ENCODE peak calls at places on chromosomes 11 and 22, in nine cellular contexts. One of them, this sample, is unnamed.

GRCh38 chr11:117466966-117467365 is 139.3 kb downstream of the CEP164 start:
- DNase-seq in non-pigmented ciliary epithelial cell: no peak
- DNase-seq in NCI-H1930: no peak
- DNase-seq in OCI-LY7: no peak
- DNase-seq in nephron progenitor cell: no peak
- DNase-seq in activated CD4-positive, alpha-beta T cell treated with anti-CD3 and anti-CD28 coated beads, Interleukin-2, amount 50 U/mL, for 48 hours: no peak
- DNase-seq in H1: no peak
- DNase-seq in HEK293T: no peak
- DNase-seq in AG04450: no peak
- DNase-seq in this sample: no peak

GRCh38 chr11:18704045-18704645 is 5.6 kb downstream of the TMEM86A start:
- DNase-seq in H1: no peak
- DNase-seq in AG04450: no peak
- DNase-seq in non-pigmented ciliary epithelial cell: no peak
- DNase-seq in nephron progenitor cell: no peak
- DNase-seq in HEK293T: no peak
- DNase-seq in NCI-H1930: no peak
- DNase-seq in OCI-LY7: no peak
- DNase-seq in activated CD4-positive, alpha-beta T cell treated with anti-CD3 and anti-CD28 coated beads, Interleukin-2, amount 50 U/mL, for 48 hours: no peak
- DNase-seq in this sample: no peak

GRCh38 chr11:11972942-11973341 is 35.5 kb downstream of the DKK3 start:
- DNase-seq in nephron progenitor cell: no peak
- DNase-seq in HEK293T: no peak
- DNase-seq in NCI-H1930: no peak
- DNase-seq in non-pigmented ciliary epithelial cell: no peak
- DNase-seq in activated CD4-positive, alpha-beta T cell treated with anti-CD3 and anti-CD28 coated beads, Interleukin-2, amount 50 U/mL, for 48 hours: no peak
- DNase-seq in OCI-LY7: no peak
- DNase-seq in AG04450: no peak
- DNase-seq in H1: no peak
- DNase-seq in this sample: no peak

GRCh38 chr11:128830836-128831780 is 36.0 kb downstream of the KCNJ1 start:
- DNase-seq in OCI-LY7: peak
- DNase-seq in NCI-H1930: peak
- DNase-seq in nephron progenitor cell: peak
- DNase-seq in AG04450: peak
- DNase-seq in HEK293T: peak
- DNase-seq in activated CD4-positive, alpha-beta T cell treated with anti-CD3 and anti-CD28 coated beads, Interleukin-2, amount 50 U/mL, for 48 hours: peak
- DNase-seq in non-pigmented ciliary epithelial cell: no peak
- DNase-seq in H1: peak
- DNase-seq in this sample: no peak

GRCh38 chr22:26762503-26763170 is 105.2 kb downstream of the MIAT start:
- DNase-seq in nephron progenitor cell: no peak
- DNase-seq in H1: no peak
- DNase-seq in non-pigmented ciliary epithelial cell: no peak
- DNase-seq in AG04450: no peak
- DNase-seq in OCI-LY7: no peak
- DNase-seq in HEK293T: no peak
- DNase-seq in activated CD4-positive, alpha-beta T cell treated with anti-CD3 and anti-CD28 coated beads, Interleukin-2, amount 50 U/mL, for 48 hours: no peak
- DNase-seq in NCI-H1930: no peak
- DNase-seq in this sample: no peak

GRCh38 chr22:46352691-46353386 is 17.3 kb downstream of the TRMU start:
- DNase-seq in NCI-H1930: no peak
- DNase-seq in HEK293T: no peak
- DNase-seq in activated CD4-positive, alpha-beta T cell treated with anti-CD3 and anti-CD28 coated beads, Interleukin-2, amount 50 U/mL, for 48 hours: no peak
- DNase-seq in non-pigmented ciliary epithelial cell: no peak
- DNase-seq in H1: no peak
- DNase-seq in OCI-LY7: peak
- DNase-seq in nephron progenitor cell: no peak
- DNase-seq in AG04450: no peak
- DNase-seq in this sample: no peak

GRCh38 chr11:95361180-95361579 is 130.2 kb upstream of the SESN3 start:
- DNase-seq in non-pigmented ciliary epithelial cell: no peak
- DNase-seq in activated CD4-positive, alpha-beta T cell treated with anti-CD3 and anti-CD28 coated beads, Interleukin-2, amount 50 U/mL, for 48 hours: no peak
- DNase-seq in HEK293T: no peak
- DNase-seq in H1: no peak
- DNase-seq in NCI-H1930: no peak
- DNase-seq in AG04450: no peak
- DNase-seq in nephron progenitor cell: no peak
- DNase-seq in OCI-LY7: no peak
- DNase-seq in this sample: no peak

GRCh38 chr11:976431-977160 is 50.9 kb downstream of the AP2A2 start:
- DNase-seq in nephron progenitor cell: no peak
- DNase-seq in OCI-LY7: no peak
- DNase-seq in NCI-H1930: no peak
- DNase-seq in non-pigmented ciliary epithelial cell: no peak
- DNase-seq in activated CD4-positive, alpha-beta T cell treated with anti-CD3 and anti-CD28 coated beads, Interleukin-2, amount 50 U/mL, for 48 hours: no peak
- DNase-seq in H1: no peak
- DNase-seq in HEK293T: no peak
- DNase-seq in AG04450: no peak
- DNase-seq in this sample: no peak

GRCh38 chr22:22230438-22230837 is 14.1 kb upstream of the VPREB1 start:
- DNase-seq in nephron progenitor cell: no peak
- DNase-seq in H1: no peak
- DNase-seq in non-pigmented ciliary epithelial cell: no peak
- DNase-seq in NCI-H1930: no peak
- DNase-seq in OCI-LY7: no peak
- DNase-seq in activated CD4-positive, alpha-beta T cell treated with anti-CD3 and anti-CD28 coated beads, Interleukin-2, amount 50 U/mL, for 48 hours: no peak
- DNase-seq in AG04450: no peak
- DNase-seq in HEK293T: no peak
- DNase-seq in this sample: no peak

GRCh38 chr22:47630741-47631534 is 868.5 kb downstream of the TBC1D22A start:
- DNase-seq in NCI-H1930: no peak
- DNase-seq in non-pigmented ciliary epithelial cell: no peak
- DNase-seq in AG04450: no peak
- DNase-seq in H1: no peak
- DNase-seq in nephron progenitor cell: no peak
- DNase-seq in activated CD4-positive, alpha-beta T cell treated with anti-CD3 and anti-CD28 coated beads, Interleukin-2, amount 50 U/mL, for 48 hours: no peak
- DNase-seq in HEK293T: no peak
- DNase-seq in OCI-LY7: no peak
- DNase-seq in this sample: no peak

GRCh38 chr22:38104084-38104483 is 6.4 kb downstream of the BAIAP2L2 start:
- DNase-seq in H1: no peak
- DNase-seq in nephron progenitor cell: no peak
- DNase-seq in activated CD4-positive, alpha-beta T cell treated with anti-CD3 and anti-CD28 coated beads, Interleukin-2, amount 50 U/mL, for 48 hours: no peak
- DNase-seq in OCI-LY7: peak
- DNase-seq in NCI-H1930: no peak
- DNase-seq in AG04450: no peak
- DNase-seq in non-pigmented ciliary epithelial cell: no peak
- DNase-seq in HEK293T: peak
- DNase-seq in this sample: no peak

GRCh38 chr11:31557991-31558390 is 48.4 kb downstream of the ELP4 start:
- DNase-seq in nephron progenitor cell: no peak
- DNase-seq in NCI-H1930: no peak
- DNase-seq in OCI-LY7: no peak
- DNase-seq in non-pigmented ciliary epithelial cell: no peak
- DNase-seq in activated CD4-positive, alpha-beta T cell treated with anti-CD3 and anti-CD28 coated beads, Interleukin-2, amount 50 U/mL, for 48 hours: no peak
- DNase-seq in HEK293T: no peak
- DNase-seq in H1: no peak
- DNase-seq in AG04450: no peak
- DNase-seq in this sample: no peak

GRCh38 chr11:112694813-112695212 is 266.4 kb upstream of the NCAM1 start:
- DNase-seq in OCI-LY7: no peak
- DNase-seq in AG04450: no peak
- DNase-seq in HEK293T: no peak
- DNase-seq in nephron progenitor cell: no peak
- DNase-seq in non-pigmented ciliary epithelial cell: no peak
- DNase-seq in NCI-H1930: no peak
- DNase-seq in H1: no peak
- DNase-seq in activated CD4-positive, alpha-beta T cell treated with anti-CD3 and anti-CD28 coated beads, Interleukin-2, amount 50 U/mL, for 48 hours: no peak
- DNase-seq in this sample: no peak

GRCh38 chr11:116275634-116276033 is 497.2 kb downstream of the BUD13 start:
- DNase-seq in OCI-LY7: no peak
- DNase-seq in AG04450: no peak
- DNase-seq in nephron progenitor cell: no peak
- DNase-seq in H1: no peak
- DNase-seq in activated CD4-positive, alpha-beta T cell treated with anti-CD3 and anti-CD28 coated beads, Interleukin-2, amount 50 U/mL, for 48 hours: no peak
- DNase-seq in NCI-H1930: no peak
- DNase-seq in HEK293T: no peak
- DNase-seq in non-pigmented ciliary epithelial cell: no peak
- DNase-seq in this sample: no peak

GRCh38 chr11:107591098-107591445 is at the start of gene ELMOD1:
- DNase-seq in H1: no peak
- DNase-seq in HEK293T: peak
- DNase-seq in nephron progenitor cell: peak
- DNase-seq in NCI-H1930: peak
- DNase-seq in OCI-LY7: no peak
- DNase-seq in AG04450: no peak
- DNase-seq in non-pigmented ciliary epithelial cell: no peak
- DNase-seq in activated CD4-positive, alpha-beta T cell treated with anti-CD3 and anti-CD28 coated beads, Interleukin-2, amount 50 U/mL, for 48 hours: peak
- DNase-seq in this sample: no peak

GRCh38 chr22:27709919-27710452 is 91.6 kb downstream of the MN1 start:
- DNase-seq in H1: no peak
- DNase-seq in AG04450: no peak
- DNase-seq in activated CD4-positive, alpha-beta T cell treated with anti-CD3 and anti-CD28 coated beads, Interleukin-2, amount 50 U/mL, for 48 hours: no peak
- DNase-seq in OCI-LY7: no peak
- DNase-seq in non-pigmented ciliary epithelial cell: no peak
- DNase-seq in HEK293T: no peak
- DNase-seq in NCI-H1930: no peak
- DNase-seq in nephron progenitor cell: no peak
- DNase-seq in this sample: no peak

GRCh38 chr11:121249039-121249663 is 43.4 kb upstream of the SC5D start:
- DNase-seq in AG04450: no peak
- DNase-seq in OCI-LY7: peak
- DNase-seq in H1: no peak
- DNase-seq in NCI-H1930: no peak
- DNase-seq in HEK293T: peak
- DNase-seq in non-pigmented ciliary epithelial cell: no peak
- DNase-seq in nephron progenitor cell: no peak
- DNase-seq in activated CD4-positive, alpha-beta T cell treated with anti-CD3 and anti-CD28 coated beads, Interleukin-2, amount 50 U/mL, for 48 hours: peak
- DNase-seq in this sample: peak

GRCh38 chr22:23556026-23556620 is 24.0 kb downstream of the IGLL1 start:
- DNase-seq in nephron progenitor cell: no peak
- DNase-seq in activated CD4-positive, alpha-beta T cell treated with anti-CD3 and anti-CD28 coated beads, Interleukin-2, amount 50 U/mL, for 48 hours: no peak
- DNase-seq in NCI-H1930: no peak
- DNase-seq in HEK293T: no peak
- DNase-seq in H1: no peak
- DNase-seq in AG04450: no peak
- DNase-seq in non-pigmented ciliary epithelial cell: no peak
- DNase-seq in OCI-LY7: no peak
- DNase-seq in this sample: no peak

GRCh38 chr11:118699508-118700220 is 20.2 kb upstream of the TREH start:
- DNase-seq in activated CD4-positive, alpha-beta T cell treated with anti-CD3 and anti-CD28 coated beads, Interleukin-2, amount 50 U/mL, for 48 hours: no peak
- DNase-seq in NCI-H1930: no peak
- DNase-seq in H1: no peak
- DNase-seq in HEK293T: no peak
- DNase-seq in nephron progenitor cell: no peak
- DNase-seq in non-pigmented ciliary epithelial cell: no peak
- DNase-seq in OCI-LY7: no peak
- DNase-seq in AG04450: no peak
- DNase-seq in this sample: no peak

GRCh38 chr11:14248577-14248976 is 110.4 kb downstream of the RRAS2 start:
- DNase-seq in activated CD4-positive, alpha-beta T cell treated with anti-CD3 and anti-CD28 coated beads, Interleukin-2, amount 50 U/mL, for 48 hours: peak
- DNase-seq in nephron progenitor cell: peak
- DNase-seq in NCI-H1930: no peak
- DNase-seq in non-pigmented ciliary epithelial cell: no peak
- DNase-seq in OCI-LY7: peak
- DNase-seq in AG04450: no peak
- DNase-seq in HEK293T: no peak
- DNase-seq in H1: no peak
- DNase-seq in this sample: no peak

GRCh38 chr22:46070722-46071450 is 79.4 kb upstream of the PPARA start:
- DNase-seq in HEK293T: peak
- DNase-seq in AG04450: no peak
- DNase-seq in nephron progenitor cell: peak
- DNase-seq in non-pigmented ciliary epithelial cell: no peak
- DNase-seq in H1: no peak
- DNase-seq in NCI-H1930: peak
- DNase-seq in activated CD4-positive, alpha-beta T cell treated with anti-CD3 and anti-CD28 coated beads, Interleukin-2, amount 50 U/mL, for 48 hours: peak
- DNase-seq in OCI-LY7: peak
- DNase-seq in this sample: no peak

GRCh38 chr11:65444314-65445051 is 21.9 kb downstream of the NEAT1 start:
- DNase-seq in activated CD4-positive, alpha-beta T cell treated with anti-CD3 and anti-CD28 coated beads, Interleukin-2, amount 50 U/mL, for 48 hours: no peak
- DNase-seq in HEK293T: no peak
- DNase-seq in NCI-H1930: no peak
- DNase-seq in AG04450: no peak
- DNase-seq in OCI-LY7: no peak
- DNase-seq in nephron progenitor cell: no peak
- DNase-seq in non-pigmented ciliary epithelial cell: no peak
- DNase-seq in H1: no peak
- DNase-seq in this sample: no peak

GRCh38 chr11:102485095-102485722 is 32.6 kb upstream of the TMEM123 start:
- DNase-seq in activated CD4-positive, alpha-beta T cell treated with anti-CD3 and anti-CD28 coated beads, Interleukin-2, amount 50 U/mL, for 48 hours: no peak
- DNase-seq in H1: no peak
- DNase-seq in NCI-H1930: no peak
- DNase-seq in nephron progenitor cell: no peak
- DNase-seq in non-pigmented ciliary epithelial cell: no peak
- DNase-seq in AG04450: no peak
- DNase-seq in HEK293T: no peak
- DNase-seq in OCI-LY7: no peak
- DNase-seq in this sample: no peak

GRCh38 chr11:118099838-118100570 is 13.2 kb upstream of the SMIM35 start:
- DNase-seq in NCI-H1930: no peak
- DNase-seq in nephron progenitor cell: no peak
- DNase-seq in non-pigmented ciliary epithelial cell: no peak
- DNase-seq in H1: no peak
- DNase-seq in activated CD4-positive, alpha-beta T cell treated with anti-CD3 and anti-CD28 coated beads, Interleukin-2, amount 50 U/mL, for 48 hours: no peak
- DNase-seq in OCI-LY7: no peak
- DNase-seq in HEK293T: no peak
- DNase-seq in AG04450: no peak
- DNase-seq in this sample: no peak

This sample was measured in BJ.